ENCODE peak calls at places on chromosomes 7 and 10, in five cellular contexts. R is AG04450, U is GM20000, C is neural progenitor cell, Z is brain microvascular endothelial cell. M is an unnamed sample.

GRCh38 chr7:80918909-80919721 is at the start of gene SEMA3C:
- DNase-seq in U (peak), Z (peak), C (peak), R (peak), M (no peak)

GRCh38 chr10:18087398-18087797 is 52.8 kb upstream of the CACNB2 start:
- DNase-seq in Z (no peak), R (no peak), U (no peak), C (no peak), M (no peak)

GRCh38 chr7:138126928-138127327 is 50.7 kb downstream of the AKR1D1 start:
- DNase-seq in R (no peak), Z (no peak), C (no peak), U (no peak), M (no peak)

GRCh38 chr10:24344279-24344678 is 135.3 kb downstream of the KIAA1217 start:
- DNase-seq in U (no peak), R (peak), C (no peak), Z (peak), M (no peak)

GRCh38 chr10:13272164-13272571 is 27.7 kb downstream of the PHYH start:
- DNase-seq in R (peak), U (no peak), C (peak), Z (no peak), M (no peak)

GRCh38 chr7:548401-548800 is 28.8 kb upstream of the PDGFA start:
- DNase-seq in Z (no peak), C (no peak), U (no peak), R (no peak), M (no peak)

GRCh38 chr7:6160191-6160623 is 112.2 kb downstream of the CYTH3 start:
- DNase-seq in R (peak), Z (peak), C (peak), U (no peak), M (no peak)

GRCh38 chr7:139439375-139439774 is 44.1 kb downstream of the KLRG2 start:
- DNase-seq in C (no peak), R (no peak), Z (no peak), U (no peak), M (no peak)

GRCh38 chr10:91409869-91410637 is at the start of gene HECTD2:
- DNase-seq in R (no peak), U (peak), C (peak), Z (peak), M (peak)

GRCh38 chr10:98060079-98060478 is 29.7 kb upstream of the CRTAC1 start:
- DNase-seq in R (no peak), U (no peak), C (no peak), Z (no peak), M (no peak)

GRCh38 chr10:120813085-120813484 is 38.1 kb upstream of the WDR11 start:
- DNase-seq in U (no peak), C (no peak), R (no peak), Z (no peak), M (no peak)

GRCh38 chr7:28458732-28459131 is 46.4 kb downstream of the CREB5 start:
- DNase-seq in Z (no peak), C (no peak), R (no peak), U (no peak), M (no peak)

GRCh38 chr10:78529262-78529661 is 495.6 kb downstream of the RPS24 start:
- DNase-seq in Z (no peak), U (no peak), R (no peak), C (no peak), M (no peak)

GRCh38 chr10:113094114-113094486 is 144.1 kb downstream of the TCF7L2 start:
- DNase-seq in U (no peak), Z (no peak), R (no peak), C (no peak), M (no peak)

GRCh38 chr7:98697083-98697482 is 80.0 kb downstream of the NPTX2 start:
- DNase-seq in U (no peak), Z (no peak), R (no peak), C (no peak), M (no peak)

GRCh38 chr7:100673942-100674431 is 447 bp downstream of the GNB2 start:
- DNase-seq in Z (no peak), R (no peak), U (peak), C (no peak), M (peak)

GRCh38 chr7:1712907-1713501 is 42.9 kb downstream of the ELFN1 start:
- DNase-seq in Z (no peak), C (no peak), R (no peak), U (no peak), M (no peak)

GRCh38 chr7:130734525-130735272 is 692 bp upstream of the KLF14 start:
- DNase-seq in R (no peak), U (peak), Z (no peak), C (no peak), M (no peak)

GRCh38 chr7:131511774-131512535 is 44.5 kb downstream of the PODXL start:
- DNase-seq in U (no peak), Z (no peak), C (no peak), R (no peak), M (no peak)

GRCh38 chr10:114565066-114565465 is 93.0 kb downstream of the ABLIM1 start:
- DNase-seq in Z (peak), R (no peak), U (no peak), C (no peak), M (no peak)

GRCh38 chr10:123930340-123931001 is 38.9 kb upstream of the CPXM2 start:
- DNase-seq in U (no peak), C (no peak), Z (no peak), R (no peak), M (no peak)

GRCh38 chr10:74293686-74294365 is 142.8 kb downstream of the ADK start:
- DNase-seq in C (no peak), R (peak), U (no peak), Z (peak), M (no peak)

GRCh38 chr10:6748981-6749630 is 169.0 kb upstream of the PRKCQ start:
- DNase-seq in U (no peak), Z (peak), R (no peak), C (no peak), M (no peak)

GRCh38 chr7:102264367-102264891 is 22.2 kb upstream of the SH2B2 start:
- DNase-seq in U (no peak), R (no peak), Z (no peak), C (no peak), M (no peak)

GRCh38 chr10:1084011-1084950 is 28.1 kb downstream of the WDR37 start:
- DNase-seq in U (no peak), C (no peak), R (no peak), Z (no peak), M (no peak)

GRCh38 chr10:33116293-33116697 is 158.3 kb upstream of the ITGB1 start:
- DNase-seq in Z (peak), C (peak), R (no peak), U (no peak), M (no peak)

GRCh38 chr7:16978358-16979244 is 96.8 kb upstream of the AGR3 start:
- DNase-seq in R (peak), U (no peak), Z (peak), C (no peak), M (no peak)

GRCh38 chr10:4107328-4107851 is 322.4 kb upstream of the KLF6 start:
- DNase-seq in C (no peak), U (no peak), R (no peak), Z (no peak), M (no peak)

GRCh38 chr7:41224063-41224763 is 478.7 kb downstream of the INHBA start:
- DNase-seq in R (no peak), Z (peak), C (no peak), U (no peak), M (no peak)

GRCh38 chr7:134547738-134548054 is 1.2 kb upstream of the AKR1B15 start:
- DNase-seq in R (no peak), C (peak), Z (peak), U (peak), M (no peak)

GRCh38 chr7:516606-517456 is 2.8 kb downstream of the PDGFA start:
- DNase-seq in U (no peak), C (peak), Z (peak), R (no peak), M (no peak)

GRCh38 chr10:119478111-119479047 is 64.1 kb downstream of the RGS10 start:
- DNase-seq in Z (no peak), R (no peak), C (no peak), U (peak), M (no peak)

GRCh38 chr7:46139079-46139478 is 218.0 kb upstream of the IGFBP3 start:
- DNase-seq in R (peak), C (no peak), Z (peak), U (peak), M (no peak)

GRCh38 chr7:41987-42386 is 150.4 kb upstream of the FAM20C start:
- DNase-seq in Z (no peak), U (no peak), R (no peak), C (no peak), M (no peak)

GRCh38 chr10:21712975-21713374 is 178.9 kb downstream of the MLLT10 start:
- DNase-seq in C (no peak), U (no peak), R (no peak), Z (no peak), M (no peak)

GRCh38 chr10:6280291-6280690 is 77.6 kb downstream of the PFKFB3 start:
- DNase-seq in U (no peak), R (no peak), C (no peak), Z (no peak), M (no peak)

GRCh38 chr7:91434821-91435220 is 170.6 kb downstream of the FZD1 start:
- DNase-seq in R (no peak), C (no peak), U (no peak), Z (no peak), M (no peak)

GRCh38 chr7:91517408-91517807 is 253.2 kb downstream of the FZD1 start:
- DNase-seq in C (no peak), Z (no peak), U (no peak), R (no peak), M (no peak)

GRCh38 chr10:86592413-86592812 is 61.9 kb upstream of the OPN4 start:
- DNase-seq in R (no peak), U (no peak), C (peak), Z (no peak), M (no peak)

GRCh38 chr7:151343516-151343915 is 1.9 kb downstream of the NUB1 start:
- DNase-seq in R (no peak), Z (no peak), C (no peak), U (no peak), M (no peak)

GRCh38 chr7:151341357-151342101 is at the start of gene NUB1:
- DNase-seq in Z (peak), U (peak), R (peak), C (peak), M (peak)

GRCh38 chr7:151342102-151342646 is 562 bp downstream of the NUB1 start:
- DNase-seq in R (no peak), Z (no peak), C (no peak), U (peak), M (no peak)

GRCh38 chr7:151340794-151341356 is 737 bp upstream of the NUB1 start:
- DNase-seq in R (no peak), C (no peak), U (no peak), Z (no peak), M (no peak)

DNA sequence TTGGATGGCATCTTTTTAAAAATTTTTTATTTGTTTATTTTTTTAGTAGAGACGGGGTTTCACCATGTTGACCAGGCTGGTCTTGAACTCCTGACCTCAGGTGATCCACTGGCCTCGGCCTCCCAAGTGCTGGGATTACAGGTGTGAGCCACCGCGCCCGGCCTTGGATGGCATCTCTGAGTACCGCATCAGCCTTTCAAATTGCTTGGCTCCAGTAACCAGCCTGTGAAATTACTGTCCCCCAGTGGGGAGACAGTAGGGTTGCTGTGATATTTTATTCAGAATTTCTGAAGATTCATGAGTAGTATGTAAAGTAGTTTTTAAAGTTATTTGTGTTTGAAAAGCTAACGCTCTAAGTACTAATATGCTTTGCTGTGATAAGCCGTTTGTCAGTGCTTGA is 1.2 kb downstream of the NUB1 start:
- DNase-seq in C (no peak), R (no peak), U (no peak), Z (no peak), M (no peak)
- TF ChIP-seq CTCF in C (no peak), R (no peak), U (no peak), Z (no peak), M (no peak)

DNA sequence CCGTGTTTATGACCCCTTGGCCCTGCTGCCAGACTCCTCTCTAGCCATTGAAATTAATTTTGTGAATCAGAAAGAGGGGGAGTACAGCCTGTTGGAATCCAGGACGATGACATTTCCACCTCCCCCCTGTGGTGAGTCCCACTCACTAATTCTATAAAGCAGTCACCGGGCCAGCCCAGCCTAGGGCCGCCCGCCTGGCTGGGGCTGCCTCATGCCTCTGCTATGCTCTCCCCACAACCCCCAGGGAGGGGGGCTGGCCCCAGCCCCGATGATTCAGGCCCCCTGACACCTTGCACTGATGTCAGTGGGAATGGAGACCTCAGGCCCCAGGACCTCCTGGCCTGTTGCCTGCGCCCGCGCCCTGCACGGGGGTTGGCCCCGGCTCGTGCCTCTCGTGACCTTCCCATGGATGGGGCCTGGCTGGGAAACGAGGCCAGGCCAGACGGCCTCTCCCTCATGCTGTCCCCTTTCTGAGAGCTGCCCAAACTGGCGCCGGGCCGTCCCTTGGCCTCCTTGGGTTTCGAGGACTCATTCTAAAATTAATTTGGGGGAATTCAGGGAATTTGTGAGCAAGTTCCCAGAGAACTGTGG is 34.0 kb downstream of the TMEM270 start:
- DNase-seq in U (no peak), R (peak), Z (peak), C (no peak), M (no peak)
- TF ChIP-seq CTCF in U (no peak), R (no peak), Z (peak), C (no peak), M (no peak)

GRCh38 chr7:124662937-124663336 is 102.7 kb downstream of the GPR37 start:
- DNase-seq in Z (no peak), C (no peak), U (no peak), R (no peak), M (no peak)
- TF ChIP-seq CTCF in Z (no peak), C (no peak), U (no peak), R (no peak), M (no peak)

GRCh38 chr7:7182156-7183060 is at the start of gene C1GALT1:
- DNase-seq in C (peak), R (peak), U (peak), Z (peak), M (peak)
- TF ChIP-seq CTCF in C (peak), R (peak), U (peak), Z (peak), M (peak)

DNA sequence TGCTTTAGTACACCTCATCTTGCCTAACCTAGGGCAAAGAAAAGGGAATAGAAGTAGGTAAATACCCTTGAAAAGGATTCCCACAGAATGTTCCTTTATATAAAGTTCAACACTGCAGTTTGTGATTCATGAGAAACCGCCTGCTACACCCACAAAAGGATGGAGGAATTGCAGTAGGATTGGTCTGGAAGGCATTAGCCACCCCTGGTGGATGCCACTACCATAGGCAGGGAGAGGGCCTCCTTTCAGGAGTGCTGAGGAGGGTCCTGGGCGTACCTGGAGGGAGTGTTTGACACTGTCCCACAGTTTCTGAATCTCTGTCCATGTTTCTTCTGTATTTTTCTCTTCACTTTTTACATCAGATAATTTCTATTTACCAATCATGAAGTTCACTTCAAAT is 221.8 kb upstream of the TMEM72 start:
- DNase-seq in Z (no peak), R (no peak), U (no peak), C (peak), M (no peak)
- TF ChIP-seq CTCF in Z (peak), R (peak), U (no peak), C (peak), M (no peak)